ENCODE peak calls at places on chromosomes 3 and 15, in five cellular contexts. D is left cardiac atrium; H is CD8-positive, alpha-beta memory T cell; A is T follicular helper cell; S is A172. Y is an unnamed sample.

GRCh38 chr15:59372352-59373211 is at the start of gene MYO1E:
- DNase-seq in D (peak; percentile 87), H (no peak), A (no peak), S (peak; percentile 95), Y (peak; percentile 80)

GRCh38 chr15:51883436-51883835 is 54.0 kb downstream of the TMOD3 start:
- DNase-seq in D (no peak), H (no peak), A (no peak), S (no peak), Y (no peak)

GRCh38 chr15:100043069-100043641 is 298.6 kb downstream of the ADAMTS17 start:
- DNase-seq in D (no peak), H (no peak), A (no peak), S (peak; percentile 87), Y (no peak)

GRCh38 chr3:55896155-55896554 is 409.0 kb upstream of the WNT5A start:
- DNase-seq in D (no peak), H (no peak), A (no peak), S (no peak), Y (peak; percentile 55)

GRCh38 chr15:64284037-64284436 is 71.9 kb downstream of the CSNK1G1 start:
- DNase-seq in D (no peak), H (no peak), A (no peak), S (peak; percentile 4), Y (no peak)

GRCh38 chr3:110419571-110419970 is 652.0 kb upstream of the NECTIN3 start:
- DNase-seq in D (no peak), H (no peak), A (no peak), S (no peak), Y (no peak)

GRCh38 chr15:84910928-84911623 is 26.6 kb downstream of the SLC28A1 start:
- DNase-seq in D (no peak), H (no peak), A (no peak), S (no peak), Y (no peak)

GRCh38 chr3:4290272-4290893 is 12.8 kb upstream of the SETMAR start:
- DNase-seq in D (no peak), H (no peak), A (no peak), S (peak; percentile 45), Y (peak; percentile 3)

GRCh38 chr3:196941846-196942225 is 492 bp downstream of the NCBP2 start:
- DNase-seq in D (peak; percentile 56), H (no peak), A (peak; percentile 45), S (no peak), Y (peak; percentile 51)

GRCh38 chr3:8975081-8976020 is 12.1 kb upstream of the RAD18 start:
- DNase-seq in D (no peak), H (no peak), A (no peak), S (no peak), Y (no peak)

GRCh38 chr15:57732526-57733331 is 26.2 kb downstream of the POLR2M start:
- DNase-seq in D (peak; percentile 53), H (peak; percentile 18), A (peak; percentile 4), S (peak; percentile 51), Y (peak; percentile 46)

Y was measured in NCI-H345.